ENCODE peak calls at places on chromosome 7, in nine cellular contexts. One of them, this sample, is unnamed.

GRCh38 chr7:8109196-8110022 is 140.8 kb downstream of the GLCCI1 start:
- DNase-seq in heart left ventricle: no peak
- DNase-seq in stomach: no peak
- DNase-seq in A549: no peak
- DNase-seq in testis: no peak
- DNase-seq in endothelial cell of umbilical vein: no peak
- DNase-seq in HCT116: no peak
- DNase-seq in esophagus squamous epithelium: no peak
- DNase-seq in adrenal gland: no peak
- DNase-seq in this sample: no peak

GRCh38 chr7:154584352-154585252 is 418.3 kb downstream of the PAXIP1 start:
- DNase-seq in A549: peak
- DNase-seq in esophagus squamous epithelium: no peak
- DNase-seq in testis: no peak
- DNase-seq in adrenal gland: no peak
- DNase-seq in endothelial cell of umbilical vein: no peak
- DNase-seq in heart left ventricle: no peak
- DNase-seq in HCT116: no peak
- DNase-seq in stomach: no peak
- DNase-seq in this sample: no peak

GRCh38 chr7:5526190-5527037 is 102.8 kb upstream of the TNRC18 start:
- DNase-seq in heart left ventricle: peak
- DNase-seq in HCT116: no peak
- DNase-seq in testis: peak
- DNase-seq in A549: no peak
- DNase-seq in endothelial cell of umbilical vein: peak
- DNase-seq in stomach: peak
- DNase-seq in adrenal gland: peak
- DNase-seq in esophagus squamous epithelium: no peak
- DNase-seq in this sample: no peak

GRCh38 chr7:45180084-45180986 is 22.7 kb downstream of the RAMP3 start:
- DNase-seq in testis: no peak
- DNase-seq in adrenal gland: no peak
- DNase-seq in A549: no peak
- DNase-seq in esophagus squamous epithelium: no peak
- DNase-seq in HCT116: no peak
- DNase-seq in heart left ventricle: peak
- DNase-seq in stomach: no peak
- DNase-seq in endothelial cell of umbilical vein: no peak
- DNase-seq in this sample: no peak

GRCh38 chr7:55387062-55387965 is 22.2 kb downstream of the LANCL2 start:
- DNase-seq in HCT116: no peak
- DNase-seq in testis: no peak
- DNase-seq in adrenal gland: no peak
- DNase-seq in esophagus squamous epithelium: no peak
- DNase-seq in heart left ventricle: no peak
- DNase-seq in A549: no peak
- DNase-seq in stomach: no peak
- DNase-seq in endothelial cell of umbilical vein: peak
- DNase-seq in this sample: no peak

GRCh38 chr7:114402866-114403635 is 11.6 kb upstream of the FOXP2 start:
- DNase-seq in endothelial cell of umbilical vein: no peak
- DNase-seq in stomach: no peak
- DNase-seq in esophagus squamous epithelium: no peak
- DNase-seq in testis: no peak
- DNase-seq in heart left ventricle: no peak
- DNase-seq in A549: no peak
- DNase-seq in HCT116: no peak
- DNase-seq in adrenal gland: no peak
- DNase-seq in this sample: no peak

GRCh38 chr7:126791306-126791705 is 461.4 kb downstream of the GRM8 start:
- DNase-seq in HCT116: no peak
- DNase-seq in heart left ventricle: no peak
- DNase-seq in adrenal gland: no peak
- DNase-seq in esophagus squamous epithelium: no peak
- DNase-seq in A549: no peak
- DNase-seq in testis: no peak
- DNase-seq in stomach: no peak
- DNase-seq in endothelial cell of umbilical vein: no peak
- DNase-seq in this sample: no peak

GRCh38 chr7:158322616-158323530 is 264.8 kb downstream of the PTPRN2 start:
- DNase-seq in esophagus squamous epithelium: no peak
- DNase-seq in testis: no peak
- DNase-seq in endothelial cell of umbilical vein: no peak
- DNase-seq in HCT116: no peak
- DNase-seq in stomach: no peak
- DNase-seq in A549: no peak
- DNase-seq in heart left ventricle: no peak
- DNase-seq in adrenal gland: no peak
- DNase-seq in this sample: no peak

GRCh38 chr7:2247141-2247985 is 5.3 kb downstream of the NUDT1 start:
- DNase-seq in A549: peak
- DNase-seq in testis: no peak
- DNase-seq in heart left ventricle: no peak
- DNase-seq in endothelial cell of umbilical vein: peak
- DNase-seq in stomach: no peak
- DNase-seq in esophagus squamous epithelium: no peak
- DNase-seq in adrenal gland: no peak
- DNase-seq in HCT116: no peak
- DNase-seq in this sample: no peak

GRCh38 chr7:59079-59825 is 133.1 kb upstream of the FAM20C start:
- DNase-seq in heart left ventricle: peak
- DNase-seq in HCT116: no peak
- DNase-seq in endothelial cell of umbilical vein: no peak
- DNase-seq in A549: no peak
- DNase-seq in stomach: no peak
- DNase-seq in adrenal gland: no peak
- DNase-seq in testis: no peak
- DNase-seq in esophagus squamous epithelium: no peak
- DNase-seq in this sample: no peak

GRCh38 chr7:56291-56913 is 136.0 kb upstream of the FAM20C start:
- DNase-seq in stomach: no peak
- DNase-seq in A549: no peak
- DNase-seq in endothelial cell of umbilical vein: no peak
- DNase-seq in adrenal gland: no peak
- DNase-seq in heart left ventricle: peak
- DNase-seq in HCT116: no peak
- DNase-seq in testis: no peak
- DNase-seq in esophagus squamous epithelium: no peak
- DNase-seq in this sample: no peak

GRCh38 chr7:58316-58715 is 134.1 kb upstream of the FAM20C start:
- DNase-seq in endothelial cell of umbilical vein: no peak
- DNase-seq in heart left ventricle: no peak
- DNase-seq in HCT116: no peak
- DNase-seq in testis: no peak
- DNase-seq in adrenal gland: no peak
- DNase-seq in A549: no peak
- DNase-seq in esophagus squamous epithelium: no peak
- DNase-seq in stomach: no peak
- DNase-seq in this sample: no peak

GRCh38 chr7:57071-57470 is 135.3 kb upstream of the FAM20C start:
- DNase-seq in adrenal gland: no peak
- DNase-seq in esophagus squamous epithelium: no peak
- DNase-seq in A549: no peak
- DNase-seq in heart left ventricle: no peak
- DNase-seq in endothelial cell of umbilical vein: no peak
- DNase-seq in HCT116: no peak
- DNase-seq in stomach: no peak
- DNase-seq in testis: no peak
- DNase-seq in this sample: no peak

DNA sequence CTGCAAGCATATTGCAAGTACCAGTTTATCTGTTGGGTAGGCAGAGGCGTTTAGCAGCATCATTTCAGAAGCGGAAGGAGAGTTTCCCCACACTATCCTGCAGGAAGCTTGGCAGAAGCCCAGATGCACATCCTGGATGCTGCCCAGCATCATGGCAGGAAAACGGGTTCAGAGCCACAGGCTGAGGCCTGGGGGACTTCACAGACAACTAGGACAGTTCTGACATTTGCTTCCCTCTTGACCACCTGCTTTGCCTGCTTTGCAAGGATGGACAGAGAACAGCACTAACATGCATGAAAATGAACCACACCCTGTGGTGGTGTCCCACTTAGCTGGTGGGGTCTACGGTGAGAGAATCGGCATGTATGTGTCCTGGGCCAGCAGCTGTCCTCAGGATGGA is 134.5 kb upstream of the FAM20C start:
- DNase-seq in adrenal gland: no peak
- DNase-seq in HCT116: no peak
- DNase-seq in esophagus squamous epithelium: no peak
- DNase-seq in testis: no peak
- DNase-seq in heart left ventricle: peak
- DNase-seq in endothelial cell of umbilical vein: no peak
- DNase-seq in stomach: no peak
- DNase-seq in A549: no peak
- DNase-seq in this sample: no peak
- H3K4me3 ChIP-seq in adrenal gland: no peak
- H3K4me3 ChIP-seq in HCT116: no peak
- H3K4me3 ChIP-seq in esophagus squamous epithelium: no peak
- H3K4me3 ChIP-seq in testis: no peak
- H3K4me3 ChIP-seq in heart left ventricle: no peak
- H3K4me3 ChIP-seq in endothelial cell of umbilical vein: no peak
- H3K4me3 ChIP-seq in stomach: no peak
- H3K4me3 ChIP-seq in A549: no peak
- H3K4me3 ChIP-seq in this sample: no peak

GRCh38 chr7:94276046-94276445 is 118.6 kb upstream of the COL1A2 start:
- DNase-seq in stomach: no peak
- DNase-seq in endothelial cell of umbilical vein: no peak
- DNase-seq in esophagus squamous epithelium: no peak
- DNase-seq in heart left ventricle: no peak
- DNase-seq in testis: no peak
- DNase-seq in adrenal gland: no peak
- DNase-seq in HCT116: no peak
- DNase-seq in A549: no peak
- DNase-seq in this sample: no peak

GRCh38 chr7:94277236-94277635 is 117.5 kb upstream of the COL1A2 start:
- DNase-seq in HCT116: no peak
- DNase-seq in esophagus squamous epithelium: no peak
- DNase-seq in heart left ventricle: no peak
- DNase-seq in testis: no peak
- DNase-seq in stomach: no peak
- DNase-seq in A549: no peak
- DNase-seq in adrenal gland: no peak
- DNase-seq in endothelial cell of umbilical vein: no peak
- DNase-seq in this sample: no peak

GRCh38 chr7:94272821-94273583 is 121.7 kb upstream of the COL1A2 start:
- DNase-seq in HCT116: no peak
- DNase-seq in A549: no peak
- DNase-seq in adrenal gland: no peak
- DNase-seq in testis: no peak
- DNase-seq in heart left ventricle: no peak
- DNase-seq in stomach: no peak
- DNase-seq in esophagus squamous epithelium: no peak
- DNase-seq in endothelial cell of umbilical vein: no peak
- DNase-seq in this sample: no peak

GRCh38 chr7:94274828-94275227 is 119.9 kb upstream of the COL1A2 start:
- DNase-seq in esophagus squamous epithelium: no peak
- DNase-seq in HCT116: no peak
- DNase-seq in stomach: no peak
- DNase-seq in endothelial cell of umbilical vein: no peak
- DNase-seq in testis: no peak
- DNase-seq in heart left ventricle: no peak
- DNase-seq in adrenal gland: no peak
- DNase-seq in A549: no peak
- DNase-seq in this sample: no peak

GRCh38 chr7:94276797-94277196 is 117.9 kb upstream of the COL1A2 start:
- DNase-seq in endothelial cell of umbilical vein: peak
- DNase-seq in heart left ventricle: no peak
- DNase-seq in A549: peak
- DNase-seq in HCT116: no peak
- DNase-seq in esophagus squamous epithelium: no peak
- DNase-seq in stomach: no peak
- DNase-seq in adrenal gland: no peak
- DNase-seq in testis: peak
- DNase-seq in this sample: no peak
- TF ChIP-seq POLR2A in endothelial cell of umbilical vein: no peak
- TF ChIP-seq POLR2A in heart left ventricle: no peak
- TF ChIP-seq POLR2A in A549: no peak
- TF ChIP-seq POLR2A in HCT116: no peak
- TF ChIP-seq POLR2A in esophagus squamous epithelium: no peak
- TF ChIP-seq POLR2A in stomach: no peak
- TF ChIP-seq POLR2A in adrenal gland: no peak
- TF ChIP-seq POLR2A in testis: no peak
- TF ChIP-seq POLR2A in this sample: no peak

DNA sequence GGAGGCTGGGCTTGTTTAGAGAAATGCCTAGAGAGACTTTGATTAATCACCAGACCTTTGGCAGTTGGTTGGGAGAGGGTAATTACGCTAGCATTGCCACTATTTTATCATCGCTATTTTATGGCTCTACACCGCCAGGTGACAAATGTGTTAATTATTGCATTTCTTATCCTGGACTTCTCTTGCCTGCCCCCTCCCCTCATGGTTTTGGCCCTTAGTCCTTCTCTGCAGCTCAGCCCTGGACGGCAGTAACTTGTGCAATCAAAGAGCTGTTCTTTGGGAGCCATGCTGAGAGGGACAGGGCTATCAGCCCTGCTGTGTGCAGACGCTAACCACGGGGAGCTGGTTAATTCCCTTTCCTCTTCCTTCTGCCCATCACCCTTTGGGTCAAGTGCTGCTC is 585.0 kb downstream of the AUTS2 start:
- DNase-seq in stomach: no peak
- DNase-seq in A549: no peak
- DNase-seq in adrenal gland: no peak
- DNase-seq in esophagus squamous epithelium: no peak
- DNase-seq in testis: no peak
- DNase-seq in heart left ventricle: no peak
- DNase-seq in HCT116: no peak
- DNase-seq in endothelial cell of umbilical vein: no peak
- DNase-seq in this sample: no peak
- H3K4me3 ChIP-seq in stomach: no peak
- H3K4me3 ChIP-seq in A549: no peak
- H3K4me3 ChIP-seq in adrenal gland: no peak
- H3K4me3 ChIP-seq in esophagus squamous epithelium: no peak
- H3K4me3 ChIP-seq in testis: no peak
- H3K4me3 ChIP-seq in heart left ventricle: no peak
- H3K4me3 ChIP-seq in HCT116: no peak
- H3K4me3 ChIP-seq in endothelial cell of umbilical vein: no peak
- H3K4me3 ChIP-seq in this sample: no peak

GRCh38 chr7:43629857-43630256 is 46.9 kb downstream of the STK17A start:
- DNase-seq in stomach: no peak
- DNase-seq in adrenal gland: no peak
- DNase-seq in endothelial cell of umbilical vein: no peak
- DNase-seq in testis: no peak
- DNase-seq in A549: no peak
- DNase-seq in esophagus squamous epithelium: no peak
- DNase-seq in heart left ventricle: no peak
- DNase-seq in HCT116: no peak
- DNase-seq in this sample: no peak
- TF ChIP-seq POLR2A in stomach: no peak
- TF ChIP-seq POLR2A in adrenal gland: no peak
- TF ChIP-seq POLR2A in endothelial cell of umbilical vein: no peak
- TF ChIP-seq POLR2A in testis: no peak
- TF ChIP-seq POLR2A in A549: no peak
- TF ChIP-seq POLR2A in esophagus squamous epithelium: no peak
- TF ChIP-seq POLR2A in heart left ventricle: no peak
- TF ChIP-seq POLR2A in HCT116: no peak
- TF ChIP-seq POLR2A in this sample: no peak